ENCODE peak calls at places on chromosome 18, in six cellular contexts. F, E, H, A, Q and O are unnamed samples. For H3K4me1 and H3K9me3, the result is how much of the 10 kb centered on the place peaks cover.

GRCh38 chr18:6086731-6087130 is 191.4 kb upstream of the TMEM200C start:
- DNase-seq in F (peak), E (no peak), H (no peak), A (no peak), Q (no peak), O (no peak)

GRCh38 chr18:58438984-58439311 is 189.9 kb downstream of the ALPK2 start:
- DNase-seq in F (no peak), E (no peak), H (no peak), A (peak), Q (no peak), O (no peak)

GRCh38 chr18:63157293-63158011 is 162.1 kb downstream of the BCL2 start:
- DNase-seq in F (no peak), E (no peak), H (no peak), A (peak), Q (no peak), O (no peak)

GRCh38 chr18:67916142-67916541 is 399.6 kb upstream of the DSEL start:
- DNase-seq in F (peak), E (no peak), H (no peak), A (no peak), Q (no peak), O (no peak)

GRCh38 chr18:12637901-12638633 is 19.8 kb downstream of the SPIRE1 start:
- DNase-seq in F (peak), E (no peak), H (no peak), A (no peak), Q (no peak), O (no peak)

GRCh38 chr18:69636529-69637301 is 236.0 kb downstream of the DOK6 start:
- DNase-seq in F (no peak), E (no peak), H (no peak), A (peak), Q (no peak), O (no peak)

GRCh38 chr18:59318460-59318859 is at the start of gene CPLX4:
- DNase-seq in F (no peak), E (no peak), H (no peak), A (no peak), Q (no peak), O (no peak)

GRCh38 chr18:76615065-76615733 is 120.2 kb upstream of the ZNF516 start:
- DNase-seq in F (peak), E (no peak), H (no peak), A (no peak), Q (no peak), O (no peak)

GRCh38 chr18:22141211-22141610 is 28.2 kb upstream of the GATA6 start:
- DNase-seq in F (no peak), E (no peak), H (no peak), A (no peak), Q (no peak), O (no peak)

GRCh38 chr18:52435301-52435700 is 95.3 kb downstream of the DCC start:
- DNase-seq in F (no peak), E (no peak), H (no peak), A (no peak), Q (no peak), O (no peak)

GRCh38 chr18:59265246-59266018 is 7.8 kb downstream of the RAX start:
- DNase-seq in F (no peak), E (no peak), H (no peak), A (no peak), Q (peak), O (no peak)

GRCh38 chr18:43571078-43571689 is 293.9 kb upstream of the SYT4 start:
- DNase-seq in F (peak), E (no peak), H (no peak), A (no peak), Q (no peak), O (no peak)

GRCh38 chr18:42053188-42053781 is 98.3 kb downstream of the PIK3C3 start:
- DNase-seq in F (peak), E (peak), H (no peak), A (peak), Q (peak), O (peak)

GRCh38 chr18:702957-703659 is 9.3 kb downstream of the ENOSF1 start:
- DNase-seq in F (peak), E (no peak), H (no peak), A (no peak), Q (no peak), O (no peak)

GRCh38 chr18:57959278-57959677 is 84.7 kb upstream of the NEDD4L start:
- DNase-seq in F (peak), E (no peak), H (no peak), A (peak), Q (peak), O (no peak)

GRCh38 chr18:53861185-53861584 is 363.3 kb downstream of the MBD2 start:
- DNase-seq in F (peak), E (no peak), H (no peak), A (no peak), Q (no peak), O (no peak)
- H3K4me1 ChIP-seq in F (under half), E (under half), H (under half), A (under half), Q (under half), O (under half)

GRCh38 chr18:8003878-8004675 is 437.0 kb downstream of the PTPRM start:
- DNase-seq in F (peak), E (no peak), H (no peak), A (no peak), Q (no peak), O (no peak)
- H3K4me3 ChIP-seq in F (no peak), E (no peak), H (peak), A (no peak), Q (no peak), O (no peak)

GRCh38 chr18:23302852-23303527 is 150.1 kb upstream of the RIOK3 start:
- DNase-seq in F (peak), E (no peak), H (no peak), A (no peak), Q (no peak), O (no peak)
- H3K9me3 ChIP-seq in F (under half), E (under half), H (under half), A (under half), Q (under half), O (under half)

GRCh38 chr18:47915229-47915628 is 15.2 kb downstream of the SMAD2 start:
- DNase-seq in F (peak), E (no peak), H (no peak), A (no peak), Q (no peak), O (no peak)

GRCh38 chr18:47911877-47912276 is 18.6 kb downstream of the SMAD2 start:
- DNase-seq in F (no peak), E (no peak), H (no peak), A (no peak), Q (no peak), O (no peak)

GRCh38 chr18:47912794-47913594 is 17.5 kb downstream of the SMAD2 start:
- DNase-seq in F (no peak), E (no peak), H (no peak), A (no peak), Q (peak), O (no peak)

GRCh38 chr18:47909484-47909883 is 21.0 kb downstream of the SMAD2 start:
- DNase-seq in F (no peak), E (no peak), H (no peak), A (no peak), Q (no peak), O (no peak)

GRCh38 chr18:47912343-47912742 is 18.1 kb downstream of the SMAD2 start:
- DNase-seq in F (no peak), E (no peak), H (no peak), A (no peak), Q (no peak), O (no peak)
- H3K4me1 ChIP-seq in F (under half), E (half or more), H (under half), A (half or more), Q (under half), O (half or more)